ENCODE peak calls at places on chromosomes 7 and 10, in five cellular contexts. One of them, this sample, is unnamed.

GRCh38 chr10:99329891-99330674 is 927 bp downstream of the CNNM1 start:
- DNase-seq in endothelial cell of umbilical vein: no peak
- DNase-seq in GM23248: peak
- DNase-seq in DND-41: no peak
- DNase-seq in neural progenitor cell: peak
- DNase-seq in this sample: peak

GRCh38 chr10:112303528-112303927 is 20.3 kb downstream of the TECTB start:
- DNase-seq in endothelial cell of umbilical vein: no peak
- DNase-seq in GM23248: no peak
- DNase-seq in DND-41: no peak
- DNase-seq in neural progenitor cell: no peak
- DNase-seq in this sample: no peak

GRCh38 chr10:60390224-60390626 is 550 bp upstream of the ANK3 start:
- DNase-seq in endothelial cell of umbilical vein: peak
- DNase-seq in GM23248: peak
- DNase-seq in DND-41: no peak
- DNase-seq in neural progenitor cell: no peak
- DNase-seq in this sample: no peak

GRCh38 chr10:127293640-127294039 is 97.2 kb upstream of the INSYN2A start:
- DNase-seq in endothelial cell of umbilical vein: no peak
- DNase-seq in GM23248: no peak
- DNase-seq in DND-41: peak
- DNase-seq in neural progenitor cell: no peak
- DNase-seq in this sample: no peak

GRCh38 chr7:4807708-4808420 is 32.4 kb downstream of the AP5Z1 start:
- DNase-seq in endothelial cell of umbilical vein: no peak
- DNase-seq in GM23248: no peak
- DNase-seq in DND-41: no peak
- DNase-seq in neural progenitor cell: no peak
- DNase-seq in this sample: no peak

GRCh38 chr7:18859331-18859730 is 258.1 kb downstream of the TWIST1 start:
- DNase-seq in endothelial cell of umbilical vein: no peak
- DNase-seq in GM23248: no peak
- DNase-seq in DND-41: no peak
- DNase-seq in neural progenitor cell: no peak
- DNase-seq in this sample: no peak

GRCh38 chr10:788796-789748 is 99.6 kb upstream of the DIP2C start:
- DNase-seq in endothelial cell of umbilical vein: peak
- DNase-seq in GM23248: peak
- DNase-seq in DND-41: peak
- DNase-seq in neural progenitor cell: peak
- DNase-seq in this sample: peak

GRCh38 chr7:139022286-139022685 is 13.6 kb downstream of the ZC3HAV1L start:
- DNase-seq in endothelial cell of umbilical vein: no peak
- DNase-seq in GM23248: no peak
- DNase-seq in DND-41: no peak
- DNase-seq in neural progenitor cell: no peak
- DNase-seq in this sample: no peak

GRCh38 chr10:77240042-77240619 is 397.5 kb downstream of the KCNMA1 start:
- DNase-seq in endothelial cell of umbilical vein: no peak
- DNase-seq in GM23248: no peak
- DNase-seq in DND-41: no peak
- DNase-seq in neural progenitor cell: no peak
- DNase-seq in this sample: peak

GRCh38 chr10:3928078-3928477 is 143.1 kb upstream of the KLF6 start:
- DNase-seq in endothelial cell of umbilical vein: no peak
- DNase-seq in GM23248: no peak
- DNase-seq in DND-41: no peak
- DNase-seq in neural progenitor cell: no peak
- DNase-seq in this sample: no peak

GRCh38 chr10:29517352-29517923 is 117.3 kb downstream of the SVIL start:
- DNase-seq in endothelial cell of umbilical vein: peak
- DNase-seq in GM23248: peak
- DNase-seq in DND-41: peak
- DNase-seq in neural progenitor cell: peak
- DNase-seq in this sample: peak

DNA sequence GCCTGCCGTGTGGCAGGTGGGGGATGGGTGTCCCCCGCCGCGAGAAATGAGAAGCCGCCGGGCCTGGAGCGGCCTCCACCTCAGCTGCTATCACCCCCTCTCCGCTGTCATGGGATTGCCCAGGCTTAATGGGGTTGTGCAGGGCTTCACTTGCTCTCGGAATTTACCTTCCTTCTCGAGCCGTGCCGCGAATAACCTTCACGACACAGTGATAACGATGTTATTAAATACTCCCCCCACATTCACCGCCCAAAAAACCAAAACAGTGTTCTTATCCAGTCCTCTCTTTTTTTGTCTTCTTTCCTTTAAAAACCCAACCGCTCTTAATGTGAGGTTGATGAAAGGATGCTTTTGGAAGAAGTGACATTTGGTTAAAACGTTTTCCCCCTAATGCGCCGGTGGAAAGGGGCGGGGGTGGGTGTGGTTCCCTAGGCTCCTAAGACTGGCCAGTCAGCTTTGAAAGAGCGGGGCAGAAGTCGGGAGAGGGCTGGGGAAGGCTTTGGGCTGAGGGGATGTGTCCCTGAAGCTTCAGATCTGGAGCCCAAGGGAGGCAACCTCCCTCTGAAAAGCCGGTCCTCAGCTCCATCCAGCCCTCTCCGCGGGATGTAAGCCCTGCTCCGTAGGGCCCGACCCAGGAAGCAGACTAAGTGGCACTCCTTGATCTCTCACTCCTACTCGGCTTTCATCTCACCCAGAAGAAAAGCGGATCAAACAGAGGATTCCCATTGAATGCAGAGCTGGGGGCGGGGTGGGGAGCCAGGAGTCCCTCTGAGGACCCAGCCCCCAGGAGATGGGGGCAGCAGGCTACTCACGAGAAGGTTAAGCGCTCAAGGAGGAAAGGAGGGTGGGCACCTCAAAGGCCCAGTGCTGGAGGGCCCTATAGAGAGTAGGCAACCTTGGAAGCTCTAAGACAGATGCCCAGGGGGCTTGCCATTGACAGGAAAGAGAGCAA is 2.5 kb upstream of the EVX1 start:
- DNase-seq in endothelial cell of umbilical vein: no peak
- DNase-seq in GM23248: no peak
- DNase-seq in DND-41: no peak
- DNase-seq in neural progenitor cell: peak
- DNase-seq in this sample: no peak
- TF ChIP-seq EZH2 in endothelial cell of umbilical vein: peak
- TF ChIP-seq EZH2 in GM23248: no peak
- TF ChIP-seq EZH2 in DND-41: no peak
- TF ChIP-seq EZH2 in neural progenitor cell: peak
- TF ChIP-seq EZH2 in this sample: peak

DNA sequence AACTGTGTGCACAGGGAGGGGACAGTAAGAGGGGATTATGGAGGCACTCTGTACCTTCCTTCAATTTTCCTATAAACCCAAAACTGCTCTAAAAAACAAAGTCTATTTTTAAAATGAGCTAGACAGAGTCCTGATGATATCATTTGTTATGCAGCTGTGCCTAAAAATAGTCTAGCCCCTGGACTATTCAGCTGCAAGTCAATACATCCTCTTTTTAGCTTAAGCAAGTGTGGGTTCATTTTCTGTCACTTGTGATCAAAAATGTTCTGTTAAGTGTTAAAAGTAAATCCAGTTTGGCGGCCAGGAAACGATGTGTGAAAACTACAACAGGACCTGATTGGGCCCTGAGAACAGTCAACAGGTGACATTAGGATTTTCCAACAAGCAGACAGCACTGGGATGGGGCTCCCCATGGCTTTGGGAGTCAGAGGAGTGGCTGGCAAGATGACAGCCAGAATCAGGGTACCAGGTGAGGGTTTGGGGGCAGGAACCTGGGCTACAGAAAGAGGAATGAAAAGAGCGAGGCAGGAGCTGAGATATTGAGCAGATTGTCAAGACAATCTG is 33.9 kb downstream of the FAM107B start:
- DNase-seq in endothelial cell of umbilical vein: peak
- DNase-seq in GM23248: no peak
- DNase-seq in DND-41: no peak
- DNase-seq in neural progenitor cell: no peak
- DNase-seq in this sample: no peak
- H3K4me2 ChIP-seq in endothelial cell of umbilical vein: no peak
- H3K4me2 ChIP-seq in GM23248: no peak
- H3K4me2 ChIP-seq in DND-41: no peak
- H3K4me2 ChIP-seq in neural progenitor cell: no peak
- H3K4me2 ChIP-seq in this sample: no peak

GRCh38 chr7:73768661-73769480 is 1.2 kb downstream of the CLDN3 start:
- DNase-seq in endothelial cell of umbilical vein: no peak
- DNase-seq in GM23248: peak
- DNase-seq in DND-41: no peak
- DNase-seq in neural progenitor cell: no peak
- DNase-seq in this sample: no peak

GRCh38 chr7:73766556-73767229 is 3.4 kb downstream of the CLDN3 start:
- DNase-seq in endothelial cell of umbilical vein: no peak
- DNase-seq in GM23248: no peak
- DNase-seq in DND-41: no peak
- DNase-seq in neural progenitor cell: peak
- DNase-seq in this sample: no peak

GRCh38 chr7:73770860-73771665 is 993 bp upstream of the CLDN3 start:
- DNase-seq in endothelial cell of umbilical vein: no peak
- DNase-seq in GM23248: no peak
- DNase-seq in DND-41: no peak
- DNase-seq in neural progenitor cell: no peak
- DNase-seq in this sample: no peak

GRCh38 chr7:73770002-73770859 is at the start of gene CLDN3:
- DNase-seq in endothelial cell of umbilical vein: no peak
- DNase-seq in GM23248: peak
- DNase-seq in DND-41: no peak
- DNase-seq in neural progenitor cell: peak
- DNase-seq in this sample: peak

GRCh38 chr7:73769481-73770001 is 529 bp downstream of the CLDN3 start:
- DNase-seq in endothelial cell of umbilical vein: no peak
- DNase-seq in GM23248: no peak
- DNase-seq in DND-41: no peak
- DNase-seq in neural progenitor cell: no peak
- DNase-seq in this sample: no peak
- TF ChIP-seq EZH2 in endothelial cell of umbilical vein: no peak
- TF ChIP-seq EZH2 in GM23248: no peak
- TF ChIP-seq EZH2 in DND-41: no peak
- TF ChIP-seq EZH2 in neural progenitor cell: no peak
- TF ChIP-seq EZH2 in this sample: no peak

GRCh38 chr7:80781146-80781545 is 137.7 kb downstream of the SEMA3C start:
- DNase-seq in endothelial cell of umbilical vein: no peak
- DNase-seq in GM23248: peak
- DNase-seq in DND-41: no peak
- DNase-seq in neural progenitor cell: no peak
- DNase-seq in this sample: no peak

GRCh38 chr7:80785961-80786360 is 132.9 kb downstream of the SEMA3C start:
- DNase-seq in endothelial cell of umbilical vein: no peak
- DNase-seq in GM23248: peak
- DNase-seq in DND-41: no peak
- DNase-seq in neural progenitor cell: no peak
- DNase-seq in this sample: no peak

GRCh38 chr7:80781561-80781979 is 137.3 kb downstream of the SEMA3C start:
- DNase-seq in endothelial cell of umbilical vein: peak
- DNase-seq in GM23248: peak
- DNase-seq in DND-41: no peak
- DNase-seq in neural progenitor cell: peak
- DNase-seq in this sample: peak

GRCh38 chr7:80783177-80783687 is 135.6 kb downstream of the SEMA3C start:
- DNase-seq in endothelial cell of umbilical vein: no peak
- DNase-seq in GM23248: no peak
- DNase-seq in DND-41: no peak
- DNase-seq in neural progenitor cell: no peak
- DNase-seq in this sample: no peak

DNA sequence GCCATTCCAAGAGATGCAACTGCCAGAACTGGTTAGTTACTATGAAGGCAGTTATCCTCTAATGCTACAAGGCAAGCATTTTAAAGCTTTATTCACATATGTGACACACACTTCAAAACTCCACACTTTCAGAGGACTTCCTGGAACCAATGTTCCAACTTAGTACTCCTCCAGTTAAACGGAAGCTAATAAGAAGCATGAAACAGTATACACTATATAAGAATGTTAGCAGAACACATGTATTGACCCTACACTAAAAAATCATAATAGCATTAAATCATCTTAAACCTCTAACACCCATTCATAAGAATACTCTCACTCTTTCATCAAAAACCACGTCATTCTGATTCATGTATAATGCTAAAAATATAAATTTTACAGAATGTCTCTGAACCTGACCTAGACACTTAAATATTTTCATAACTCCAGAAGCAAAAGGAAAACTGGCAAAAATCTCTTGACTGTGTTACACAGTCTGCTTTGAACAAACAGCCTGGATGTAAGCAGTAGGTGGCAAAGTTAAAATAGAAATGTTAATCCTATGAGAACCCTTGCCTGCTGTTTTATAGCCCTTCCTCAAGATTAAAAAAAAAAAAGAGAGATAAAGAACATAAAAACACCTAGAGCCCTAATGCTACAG is 135.0 kb downstream of the SEMA3C start:
- DNase-seq in endothelial cell of umbilical vein: no peak
- DNase-seq in GM23248: peak
- DNase-seq in DND-41: no peak
- DNase-seq in neural progenitor cell: no peak
- DNase-seq in this sample: no peak
- H3K4me2 ChIP-seq in endothelial cell of umbilical vein: no peak
- H3K4me2 ChIP-seq in GM23248: peak
- H3K4me2 ChIP-seq in DND-41: no peak
- H3K4me2 ChIP-seq in neural progenitor cell: no peak
- H3K4me2 ChIP-seq in this sample: no peak

GRCh38 chr7:133095119-133095671 is 13.3 kb upstream of the CHCHD3 start:
- DNase-seq in endothelial cell of umbilical vein: no peak
- DNase-seq in GM23248: no peak
- DNase-seq in DND-41: no peak
- DNase-seq in neural progenitor cell: peak
- DNase-seq in this sample: no peak
- TF ChIP-seq EZH2 in endothelial cell of umbilical vein: no peak
- TF ChIP-seq EZH2 in GM23248: no peak
- TF ChIP-seq EZH2 in DND-41: no peak
- TF ChIP-seq EZH2 in neural progenitor cell: no peak
- TF ChIP-seq EZH2 in this sample: no peak

DNA sequence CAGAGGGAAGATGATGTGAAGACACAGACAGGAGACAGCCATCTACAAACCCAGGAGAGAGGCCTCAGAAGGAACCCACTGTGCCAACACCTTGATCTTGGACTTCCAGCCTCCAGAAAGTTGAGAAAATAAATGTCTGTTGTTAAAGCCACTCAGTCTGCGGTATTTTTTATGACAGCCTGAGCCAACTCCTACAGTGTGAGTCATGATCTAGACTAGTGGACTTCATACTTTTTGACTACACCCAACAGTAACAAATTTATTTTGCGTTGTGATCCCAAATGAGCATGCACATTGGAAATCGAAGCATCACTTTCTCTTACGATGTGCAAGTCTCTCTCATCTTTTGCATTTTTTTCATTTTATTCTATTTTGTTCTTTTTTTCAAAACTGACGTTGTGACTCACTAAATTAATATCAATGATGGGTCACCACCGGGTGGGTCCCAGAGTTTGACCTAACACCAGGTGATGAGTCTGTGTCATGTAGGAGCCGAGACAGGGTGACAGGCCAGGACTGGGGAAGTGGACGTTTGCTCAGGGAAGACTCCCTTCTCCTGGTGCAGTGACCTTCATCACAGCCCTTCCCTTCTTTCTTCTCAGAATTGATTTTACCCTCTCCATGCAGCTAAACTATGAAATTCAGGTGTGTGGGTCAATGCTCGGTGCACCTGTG is 28.9 kb downstream of the PHYH start:
- DNase-seq in endothelial cell of umbilical vein: no peak
- DNase-seq in GM23248: peak
- DNase-seq in DND-41: no peak
- DNase-seq in neural progenitor cell: no peak
- DNase-seq in this sample: peak
- H3K4me2 ChIP-seq in endothelial cell of umbilical vein: no peak
- H3K4me2 ChIP-seq in GM23248: no peak
- H3K4me2 ChIP-seq in DND-41: no peak
- H3K4me2 ChIP-seq in neural progenitor cell: peak
- H3K4me2 ChIP-seq in this sample: no peak

GRCh38 chr10:133528296-133528844 is 1.2 kb downstream of the CYP2E1 start:
- DNase-seq in endothelial cell of umbilical vein: no peak
- DNase-seq in GM23248: peak
- DNase-seq in DND-41: no peak
- DNase-seq in neural progenitor cell: no peak
- DNase-seq in this sample: no peak
- TF ChIP-seq EZH2 in endothelial cell of umbilical vein: peak
- TF ChIP-seq EZH2 in GM23248: no peak
- TF ChIP-seq EZH2 in DND-41: no peak
- TF ChIP-seq EZH2 in neural progenitor cell: no peak
- TF ChIP-seq EZH2 in this sample: no peak

This sample was measured in hepatocyte.